ENCODE peak calls at places on chromosomes 13 and 19, in four cellular contexts. One of them, this sample, is unnamed.

GRCh38 chr13:44274838-44275237 is 98.8 kb upstream of the SERP2 start:
- DNase-seq in lung: no peak
- DNase-seq in GM23248: peak
- DNase-seq in neural progenitor cell: no peak
- DNase-seq in this sample: no peak

GRCh38 chr13:102020611-102021216 is 381.1 kb downstream of the FGF14 start:
- DNase-seq in lung: no peak
- DNase-seq in GM23248: no peak
- DNase-seq in neural progenitor cell: no peak
- DNase-seq in this sample: no peak

GRCh38 chr19:45446944-45447343 is 20.9 kb upstream of the FOSB start:
- DNase-seq in lung: no peak
- DNase-seq in GM23248: peak
- DNase-seq in neural progenitor cell: no peak
- DNase-seq in this sample: no peak

GRCh38 chr13:41917641-41918040 is 43.3 kb downstream of the VWA8 start:
- DNase-seq in lung: no peak
- DNase-seq in GM23248: peak
- DNase-seq in neural progenitor cell: no peak
- DNase-seq in this sample: no peak

GRCh38 chr13:101398920-101399319 is 17.4 kb downstream of the NALCN start:
- DNase-seq in lung: no peak
- DNase-seq in GM23248: peak
- DNase-seq in neural progenitor cell: no peak
- DNase-seq in this sample: no peak

GRCh38 chr13:45409993-45410392 is 8.2 kb downstream of the SLC25A30 start:
- DNase-seq in lung: no peak
- DNase-seq in GM23248: no peak
- DNase-seq in neural progenitor cell: no peak
- DNase-seq in this sample: no peak

GRCh38 chr19:41351339-41352245 is 2.1 kb downstream of the TGFB1 start:
- DNase-seq in lung: peak
- DNase-seq in GM23248: peak
- DNase-seq in neural progenitor cell: peak
- DNase-seq in this sample: peak

GRCh38 chr19:10000171-10000826 is 10.0 kb downstream of the COL5A3 start:
- DNase-seq in lung: peak
- DNase-seq in GM23248: peak
- DNase-seq in neural progenitor cell: peak
- DNase-seq in this sample: peak

GRCh38 chr19:35379992-35380391 is 9.1 kb downstream of the GPR42 start:
- DNase-seq in lung: no peak
- DNase-seq in GM23248: no peak
- DNase-seq in neural progenitor cell: no peak
- DNase-seq in this sample: no peak

GRCh38 chr13:33351324-33351723 is 65.8 kb upstream of the STARD13 start:
- DNase-seq in lung: no peak
- DNase-seq in GM23248: peak
- DNase-seq in neural progenitor cell: no peak
- DNase-seq in this sample: no peak
- H3K27ac ChIP-seq in lung: no peak
- H3K27ac ChIP-seq in GM23248: no peak
- H3K27ac ChIP-seq in neural progenitor cell: no peak
- H3K27ac ChIP-seq in this sample: no peak

GRCh38 chr19:17681505-17682125 is 6.5 kb downstream of the UNC13A start:
- DNase-seq in lung: no peak
- DNase-seq in GM23248: peak
- DNase-seq in neural progenitor cell: peak
- DNase-seq in this sample: peak

GRCh38 chr19:17683078-17683477 is 5.1 kb downstream of the UNC13A start:
- DNase-seq in lung: no peak
- DNase-seq in GM23248: no peak
- DNase-seq in neural progenitor cell: no peak
- DNase-seq in this sample: no peak

GRCh38 chr19:17684256-17684655 is 3.9 kb downstream of the UNC13A start:
- DNase-seq in lung: no peak
- DNase-seq in GM23248: no peak
- DNase-seq in neural progenitor cell: no peak
- DNase-seq in this sample: no peak

GRCh38 chr19:17680235-17680722 is 7.9 kb downstream of the UNC13A start:
- DNase-seq in lung: peak
- DNase-seq in GM23248: peak
- DNase-seq in neural progenitor cell: peak
- DNase-seq in this sample: no peak

GRCh38 chr19:17682273-17682672 is 5.9 kb downstream of the UNC13A start:
- DNase-seq in lung: no peak
- DNase-seq in GM23248: no peak
- DNase-seq in neural progenitor cell: no peak
- DNase-seq in this sample: no peak
- H3K27ac ChIP-seq in lung: no peak
- H3K27ac ChIP-seq in GM23248: no peak
- H3K27ac ChIP-seq in neural progenitor cell: no peak
- H3K27ac ChIP-seq in this sample: no peak

GRCh38 chr13:111202149-111202548 is 87.0 kb downstream of the ARHGEF7 start:
- DNase-seq in lung: no peak
- DNase-seq in GM23248: no peak
- DNase-seq in neural progenitor cell: no peak
- DNase-seq in this sample: no peak

GRCh38 chr13:111198979-111199378 is 83.9 kb downstream of the ARHGEF7 start:
- DNase-seq in lung: no peak
- DNase-seq in GM23248: no peak
- DNase-seq in neural progenitor cell: no peak
- DNase-seq in this sample: no peak

GRCh38 chr13:111202745-111203144 is 87.6 kb downstream of the ARHGEF7 start:
- DNase-seq in lung: no peak
- DNase-seq in GM23248: peak
- DNase-seq in neural progenitor cell: no peak
- DNase-seq in this sample: no peak

GRCh38 chr13:111203742-111204386 is 88.8 kb downstream of the ARHGEF7 start:
- DNase-seq in lung: no peak
- DNase-seq in GM23248: no peak
- DNase-seq in neural progenitor cell: no peak
- DNase-seq in this sample: no peak

DNA sequence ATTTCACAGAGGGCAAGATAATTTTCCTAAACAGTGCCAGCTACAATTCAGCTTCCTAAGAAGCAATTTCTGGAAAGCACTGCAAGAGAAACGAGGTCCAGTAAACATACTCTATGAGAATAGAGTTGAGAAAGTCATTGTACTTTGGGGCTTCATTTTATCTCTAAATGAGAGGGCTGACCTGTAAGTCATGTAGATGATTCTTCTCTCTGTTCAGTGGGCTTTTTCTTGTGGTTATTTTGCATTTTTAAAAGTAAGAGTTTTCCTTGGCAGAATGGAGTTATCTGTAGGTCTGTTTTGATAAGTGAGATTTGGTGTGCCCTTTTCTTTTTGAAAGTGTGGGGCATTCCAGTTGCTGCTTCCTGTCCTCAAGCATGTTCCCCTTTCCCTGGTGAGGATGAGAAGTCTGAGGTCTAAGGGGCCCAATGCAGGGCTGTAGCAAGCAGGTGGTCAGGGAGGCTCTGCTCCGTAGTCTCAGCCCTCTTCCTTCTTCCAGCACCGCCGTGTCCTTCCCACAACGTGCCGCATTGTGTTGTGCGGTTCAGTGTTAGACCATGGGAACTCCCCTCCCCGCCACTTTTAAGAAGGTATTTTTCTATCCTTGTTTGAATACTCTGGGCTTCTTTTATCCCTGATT is 86.3 kb downstream of the ARHGEF7 start:
- DNase-seq in lung: no peak
- DNase-seq in GM23248: no peak
- DNase-seq in neural progenitor cell: no peak
- DNase-seq in this sample: no peak
- H3K27ac ChIP-seq in lung: no peak
- H3K27ac ChIP-seq in GM23248: no peak
- H3K27ac ChIP-seq in neural progenitor cell: no peak
- H3K27ac ChIP-seq in this sample: no peak

GRCh38 chr13:33129886-33130285 is 113.7 kb downstream of the KL start:
- DNase-seq in lung: no peak
- DNase-seq in GM23248: no peak
- DNase-seq in neural progenitor cell: no peak
- DNase-seq in this sample: no peak

GRCh38 chr13:33129094-33129832 is 113.0 kb downstream of the KL start:
- DNase-seq in lung: no peak
- DNase-seq in GM23248: no peak
- DNase-seq in neural progenitor cell: no peak
- DNase-seq in this sample: no peak

GRCh38 chr13:33125821-33126570 is 109.8 kb downstream of the KL start:
- DNase-seq in lung: peak
- DNase-seq in GM23248: peak
- DNase-seq in neural progenitor cell: peak
- DNase-seq in this sample: no peak

GRCh38 chr13:33128134-33128533 is 111.9 kb downstream of the KL start:
- DNase-seq in lung: no peak
- DNase-seq in GM23248: peak
- DNase-seq in neural progenitor cell: no peak
- DNase-seq in this sample: no peak

DNA sequence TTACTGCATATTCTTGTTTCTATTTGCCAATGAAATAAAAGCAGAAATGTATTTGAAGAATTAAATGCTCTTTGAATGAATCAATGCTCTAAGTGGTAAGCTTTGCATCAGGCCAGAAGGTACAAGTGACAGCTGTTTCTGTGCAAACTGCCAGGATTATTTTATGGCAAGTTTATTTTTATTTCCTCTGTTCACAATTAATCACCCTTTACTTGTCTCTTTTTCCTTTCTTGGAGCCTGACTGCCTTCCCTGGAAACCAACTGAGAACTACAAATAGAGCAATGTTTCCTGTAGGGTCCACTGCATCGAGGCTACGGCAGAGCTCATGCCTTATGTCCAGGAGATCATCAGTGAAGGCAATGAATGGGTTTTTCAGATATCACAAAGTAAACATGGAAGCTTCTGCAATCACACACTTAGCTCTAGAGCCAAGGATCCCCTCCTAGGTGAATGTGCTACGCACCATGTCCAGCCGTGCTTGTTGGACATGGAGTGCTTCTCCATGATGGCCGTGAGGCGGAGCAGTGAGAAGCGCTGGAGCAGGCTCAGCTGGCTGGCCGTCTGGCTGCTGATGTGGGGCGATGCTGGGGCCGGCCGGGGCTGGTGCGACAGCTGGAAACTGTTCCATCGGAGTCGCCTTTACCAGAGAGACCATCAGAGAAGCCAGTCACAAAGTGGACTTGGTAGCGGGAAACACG is 110.8 kb downstream of the KL start:
- DNase-seq in lung: no peak
- DNase-seq in GM23248: peak
- DNase-seq in neural progenitor cell: no peak
- DNase-seq in this sample: no peak
- H3K27ac ChIP-seq in lung: peak
- H3K27ac ChIP-seq in GM23248: peak
- H3K27ac ChIP-seq in neural progenitor cell: no peak
- H3K27ac ChIP-seq in this sample: no peak

DNA sequence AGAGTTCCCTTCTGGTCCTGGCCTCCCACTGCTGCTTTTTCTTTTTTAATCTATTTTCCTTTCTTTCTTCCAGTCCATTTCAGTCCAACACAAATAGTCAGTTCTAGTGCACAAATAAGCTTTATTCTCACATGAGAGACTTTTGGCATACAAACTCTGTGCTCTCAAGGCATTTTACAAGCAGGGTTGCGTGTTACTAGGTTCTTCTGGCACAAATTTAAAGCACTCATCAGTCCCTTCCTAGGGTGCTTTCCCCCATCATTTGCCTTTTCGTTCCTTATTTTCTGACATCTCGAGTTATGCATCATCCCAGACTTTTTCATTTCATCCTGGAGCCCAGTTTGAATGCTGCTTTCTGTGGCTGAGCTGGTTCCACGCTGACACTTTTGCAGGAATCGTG is 29.8 kb upstream of the IL17D start:
- DNase-seq in lung: no peak
- DNase-seq in GM23248: no peak
- DNase-seq in neural progenitor cell: no peak
- DNase-seq in this sample: no peak
- H3K27ac ChIP-seq in lung: no peak
- H3K27ac ChIP-seq in GM23248: no peak
- H3K27ac ChIP-seq in neural progenitor cell: peak
- H3K27ac ChIP-seq in this sample: no peak

GRCh38 chr13:32647926-32648325 is 61.7 kb downstream of the PDS5B start:
- DNase-seq in lung: no peak
- DNase-seq in GM23248: no peak
- DNase-seq in neural progenitor cell: no peak
- DNase-seq in this sample: no peak
- H3K27ac ChIP-seq in lung: no peak
- H3K27ac ChIP-seq in GM23248: no peak
- H3K27ac ChIP-seq in neural progenitor cell: no peak
- H3K27ac ChIP-seq in this sample: no peak

This sample was measured in CD4-positive, alpha-beta T cell.